ENCODE peak calls at places on chromosome 20, in five cellular contexts. U is uterus; P is ovary; H is CD8-positive, alpha-beta T cell; J is A549. M is an unnamed sample.

GRCh38 chr20:48921883-48922867 is 664 bp downstream of the ARFGEF2 start:
- DNase-seq in U (no peak), P (no peak), H (no peak), J (peak), M (peak)

GRCh38 chr20:48686238-48687096 is 141.3 kb downstream of the PREX1 start:
- DNase-seq in U (peak), P (no peak), H (no peak), J (no peak), M (no peak)

GRCh38 chr20:15185913-15186312 is 848.5 kb upstream of the FLRT3 start:
- DNase-seq in U (no peak), P (no peak), H (no peak), J (no peak), M (no peak)

GRCh38 chr20:46375771-46376170 is 30.6 kb downstream of the ELMO2 start:
- DNase-seq in U (no peak), P (no peak), H (no peak), J (no peak), M (no peak)

GRCh38 chr20:57399587-57400261 is 8.5 kb downstream of the RBM38 start:
- DNase-seq in U (no peak), P (no peak), H (no peak), J (no peak), M (no peak)

GRCh38 chr20:17557675-17558006 is 12.2 kb upstream of the DSTN start:
- DNase-seq in U (peak), P (no peak), H (no peak), J (peak), M (peak)

GRCh38 chr20:48785801-48786200 is 42.0 kb downstream of the PREX1 start:
- DNase-seq in U (no peak), P (no peak), H (no peak), J (no peak), M (no peak)

GRCh38 chr20:10217517-10218410 is 866 bp upstream of the SNAP25 start:
- DNase-seq in U (peak), P (peak), H (no peak), J (peak), M (peak)

GRCh38 chr20:21643417-21643816 is 62.0 kb upstream of the PAX1 start:
- DNase-seq in U (no peak), P (no peak), H (no peak), J (no peak), M (no peak)

GRCh38 chr20:63342561-63343459 is 18.3 kb downstream of the CHRNA4 start:
- DNase-seq in U (no peak), P (no peak), H (no peak), J (no peak), M (no peak)

GRCh38 chr20:39010496-39010895 is 48.4 kb downstream of the DHX35 start:
- DNase-seq in U (no peak), P (no peak), H (no peak), J (no peak), M (no peak)

GRCh38 chr20:53763707-53764415 is 170.2 kb upstream of the ZNF217 start:
- DNase-seq in U (no peak), P (no peak), H (no peak), J (peak), M (no peak)

GRCh38 chr20:10288954-10289646 is 70.5 kb downstream of the SNAP25 start:
- DNase-seq in U (no peak), P (no peak), H (no peak), J (peak), M (no peak)

GRCh38 chr20:653110-653589 is at the start of gene SRXN1:
- DNase-seq in U (peak), P (peak), H (peak), J (peak), M (peak)

GRCh38 chr20:38833154-38833856 is 27.8 kb downstream of the PPP1R16B start:
- DNase-seq in U (no peak), P (no peak), H (no peak), J (no peak), M (no peak)

GRCh38 chr20:17885544-17885943 is 83.0 kb downstream of the SNX5 start:
- DNase-seq in U (no peak), P (no peak), H (no peak), J (no peak), M (no peak)

GRCh38 chr20:63384336-63384735 is 23.2 kb upstream of the CHRNA4 start:
- DNase-seq in U (no peak), P (no peak), H (no peak), J (no peak), M (no peak)

GRCh38 chr20:61521680-61522420 is 269.8 kb downstream of the CDH4 start:
- DNase-seq in U (no peak), P (no peak), H (no peak), J (no peak), M (no peak)

GRCh38 chr20:22716824-22717351 is 132.5 kb upstream of the FOXA2 start:
- DNase-seq in U (no peak), P (no peak), H (no peak), J (peak), M (no peak)

GRCh38 chr20:53569606-53570307 is 23.9 kb downstream of the ZNF217 start:
- DNase-seq in U (no peak), P (no peak), H (no peak), J (no peak), M (no peak)

GRCh38 chr20:54151073-54151436 is 22.7 kb downstream of the CYP24A1 start:
- DNase-seq in U (no peak), P (no peak), H (no peak), J (peak), M (no peak)

GRCh38 chr20:46174469-46175126 is 56.5 kb downstream of the CD40 start:
- DNase-seq in U (peak), P (peak), H (peak), J (peak), M (peak)

GRCh38 chr20:53444386-53444785 is 149.3 kb downstream of the ZNF217 start:
- DNase-seq in U (no peak), P (peak), H (no peak), J (no peak), M (no peak)

GRCh38 chr20:6744805-6745204 is 22.7 kb upstream of the BMP2 start:
- DNase-seq in U (no peak), P (no peak), H (no peak), J (no peak), M (no peak)

GRCh38 chr20:19974621-19975435 is 42.3 kb upstream of the NAA20 start:
- DNase-seq in U (peak), P (peak), H (no peak), J (peak), M (peak)

GRCh38 chr20:19880256-19881079 is 122.4 kb downstream of the RIN2 start:
- DNase-seq in U (no peak), P (no peak), H (no peak), J (peak), M (peak)

GRCh38 chr20:54633903-54634302 is 158.5 kb downstream of the DOK5 start:
- DNase-seq in U (no peak), P (no peak), H (no peak), J (no peak), M (no peak)

GRCh38 chr20:60268502-60268901 is 310.3 kb downstream of the CDH26 start:
- DNase-seq in U (no peak), P (no peak), H (no peak), J (peak), M (peak)

GRCh38 chr20:63522981-63523611 is 2.5 kb downstream of the PPDPF start:
- DNase-seq in U (peak), P (peak), H (no peak), J (no peak), M (no peak)

GRCh38 chr20:63082939-63083735 is 76.4 kb upstream of the BHLHE23 start:
- DNase-seq in U (no peak), P (no peak), H (no peak), J (no peak), M (no peak)

GRCh38 chr20:38726849-38727601 is 2.7 kb downstream of the SLC32A1 start:
- DNase-seq in U (no peak), P (no peak), H (no peak), J (no peak), M (no peak)

GRCh38 chr20:19817017-19817416 is 59.0 kb downstream of the RIN2 start:
- DNase-seq in U (peak), P (no peak), H (no peak), J (peak), M (peak)

GRCh38 chr20:46631874-46632446 is 19.3 kb downstream of the SLC13A3 start:
- DNase-seq in U (no peak), P (no peak), H (no peak), J (no peak), M (no peak)

DNA sequence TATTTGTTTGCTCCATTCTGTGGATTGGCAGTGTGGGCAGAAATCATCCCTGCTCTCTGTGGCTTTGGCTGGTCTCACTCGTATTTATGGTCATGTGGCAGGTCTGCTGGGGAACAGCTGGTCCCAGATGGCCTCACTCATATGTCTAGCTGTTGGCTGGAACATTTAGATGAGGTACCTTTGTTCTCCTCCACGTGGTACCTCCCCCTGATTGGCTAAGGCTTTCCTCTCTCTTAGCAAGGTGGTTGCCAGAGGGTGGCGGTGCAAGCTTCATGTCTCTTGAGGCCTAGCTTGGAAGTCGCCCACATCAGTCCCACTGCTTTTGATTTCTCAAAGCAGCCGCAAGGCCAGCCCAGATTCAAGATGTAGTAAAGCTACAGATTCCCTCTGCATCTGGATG is 348.5 kb upstream of the BTBD3 start:
- DNase-seq in U (no peak), P (no peak), H (no peak), J (peak), M (no peak)
- TF ChIP-seq CTCF in U (no peak), P (no peak), H (no peak), J (no peak), M (no peak)

GRCh38 chr20:32333988-32334885 is 23.9 kb upstream of the ASXL1 start:
- DNase-seq in U (peak), P (no peak), H (peak), J (no peak), M (no peak)
- H3K27ac ChIP-seq in U (no peak), P (no peak), H (no peak), J (no peak), M (no peak)

GRCh38 chr20:33235696-33236095 is at the start of gene BPIFA1:
- DNase-seq in U (no peak), P (no peak), H (no peak), J (no peak), M (no peak)

GRCh38 chr20:33232486-33233072 is 3.2 kb upstream of the BPIFA1 start:
- DNase-seq in U (no peak), P (no peak), H (no peak), J (no peak), M (no peak)

GRCh38 chr20:33231237-33231636 is 4.6 kb upstream of the BPIFA1 start:
- DNase-seq in U (no peak), P (no peak), H (no peak), J (no peak), M (no peak)

GRCh38 chr20:33234050-33234449 is 1.7 kb upstream of the BPIFA1 start:
- DNase-seq in U (no peak), P (no peak), H (no peak), J (no peak), M (no peak)

DNA sequence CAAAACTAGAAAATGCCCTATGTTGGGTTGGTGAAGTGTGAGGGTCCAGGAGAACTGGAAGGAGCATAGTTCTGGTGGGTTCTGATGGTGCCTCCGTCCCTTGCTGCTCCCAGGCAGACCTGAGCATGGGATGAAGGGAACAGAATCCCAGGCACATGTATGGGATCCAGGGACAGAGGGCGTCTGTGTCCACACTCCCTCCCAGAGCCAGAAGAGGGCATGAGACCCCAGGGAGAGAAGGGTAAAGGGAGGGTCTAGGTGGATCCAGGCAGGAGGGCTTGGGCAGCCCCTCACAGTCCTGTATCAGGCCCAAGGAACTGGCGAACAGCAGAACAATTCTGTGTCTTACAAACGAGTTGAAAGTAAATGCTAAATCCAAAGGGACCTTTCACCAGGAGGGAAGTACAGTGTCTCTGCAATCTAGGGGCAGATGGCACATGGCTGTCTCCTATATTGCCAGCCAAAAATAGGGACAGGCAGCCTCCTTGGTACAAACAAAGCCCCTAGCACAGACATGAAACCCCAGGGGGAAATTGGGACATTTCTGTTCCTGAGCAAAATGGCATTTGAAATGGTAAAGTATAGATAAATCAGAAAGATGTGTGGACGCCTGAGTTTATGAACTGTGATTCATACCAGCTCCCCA is 2.5 kb upstream of the BPIFA1 start:
- DNase-seq in U (no peak), P (no peak), H (no peak), J (no peak), M (no peak)
- TF ChIP-seq CTCF in U (no peak), P (no peak), H (no peak), J (no peak), M (no peak)

DNA sequence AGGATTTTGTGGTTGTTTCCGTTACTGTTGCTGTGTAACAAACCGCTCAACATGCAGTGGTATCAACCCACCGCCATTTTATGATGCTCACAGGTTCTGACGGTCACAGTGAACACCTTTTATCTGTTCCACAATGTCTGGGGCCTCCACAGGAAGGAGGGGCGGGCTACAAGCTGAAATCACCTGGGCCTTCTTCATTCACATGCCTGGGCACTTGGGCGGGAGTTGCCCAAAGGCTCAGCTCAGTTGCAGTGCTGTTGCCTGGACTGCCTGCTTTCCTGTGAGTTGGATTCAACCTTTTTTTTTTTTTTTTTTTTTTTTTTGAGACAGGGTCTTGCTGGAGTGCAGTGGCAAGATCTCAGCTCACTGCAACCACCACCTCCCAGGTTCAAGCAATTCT is 16.7 kb upstream of the AVP start:
- DNase-seq in U (no peak), P (no peak), H (no peak), J (no peak), M (no peak)
- H3K27ac ChIP-seq in U (no peak), P (no peak), H (no peak), J (no peak), M (no peak)

DNA sequence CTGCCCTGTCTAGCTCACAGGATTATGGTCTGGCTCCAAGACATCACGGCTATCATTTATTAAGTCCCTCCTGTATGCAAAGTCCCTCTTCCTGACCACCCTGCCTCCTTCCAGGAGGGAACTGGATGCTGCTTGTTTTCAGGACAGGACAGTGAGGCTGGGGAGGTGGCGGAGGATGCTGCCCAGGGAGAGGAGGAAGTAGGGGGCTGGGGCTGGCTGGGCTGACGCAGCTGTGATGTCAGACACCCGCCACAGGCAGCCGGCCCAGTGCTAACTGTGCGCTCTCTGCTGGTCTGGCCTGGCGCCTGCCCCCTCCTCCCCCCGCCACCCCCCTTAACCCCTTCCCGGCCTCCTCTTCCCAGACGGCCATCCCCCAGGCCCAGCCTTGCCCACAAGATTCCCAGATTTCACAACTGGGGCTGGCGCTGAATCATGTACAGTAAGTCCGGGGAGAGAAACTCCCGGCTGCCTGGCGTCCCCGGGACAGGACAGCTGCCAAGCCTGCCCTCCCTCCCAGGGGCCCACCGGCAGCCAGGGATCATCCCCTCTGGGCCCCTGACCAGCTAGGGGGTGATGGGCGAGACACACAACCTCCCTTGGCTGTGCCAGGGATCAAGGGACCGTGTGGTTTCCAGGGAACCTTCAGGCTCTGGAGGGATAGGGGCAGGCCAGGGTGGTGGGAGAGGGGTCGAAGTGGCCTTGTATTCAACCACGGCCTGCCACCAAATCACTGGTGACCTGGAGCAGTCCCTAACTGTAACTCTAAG is 118.1 kb downstream of the CEBPB start:
- DNase-seq in U (peak), P (peak), H (no peak), J (peak), M (peak)
- TF ChIP-seq CTCF in U (no peak), P (no peak), H (no peak), J (no peak), M (no peak)

GRCh38 chr20:1822564-1823420 is 72.4 kb upstream of the SIRPA start:
- DNase-seq in U (no peak), P (no peak), H (no peak), J (no peak), M (no peak)
- H3K27ac ChIP-seq in U (no peak), P (no peak), H (no peak), J (no peak), M (no peak)

GRCh38 chr20:40251284-40251932 is 437.6 kb downstream of the MAFB start:
- DNase-seq in U (no peak), P (no peak), H (no peak), J (peak), M (peak)
- TF ChIP-seq CTCF in U (no peak), P (no peak), H (no peak), J (no peak), M (peak)

DNA sequence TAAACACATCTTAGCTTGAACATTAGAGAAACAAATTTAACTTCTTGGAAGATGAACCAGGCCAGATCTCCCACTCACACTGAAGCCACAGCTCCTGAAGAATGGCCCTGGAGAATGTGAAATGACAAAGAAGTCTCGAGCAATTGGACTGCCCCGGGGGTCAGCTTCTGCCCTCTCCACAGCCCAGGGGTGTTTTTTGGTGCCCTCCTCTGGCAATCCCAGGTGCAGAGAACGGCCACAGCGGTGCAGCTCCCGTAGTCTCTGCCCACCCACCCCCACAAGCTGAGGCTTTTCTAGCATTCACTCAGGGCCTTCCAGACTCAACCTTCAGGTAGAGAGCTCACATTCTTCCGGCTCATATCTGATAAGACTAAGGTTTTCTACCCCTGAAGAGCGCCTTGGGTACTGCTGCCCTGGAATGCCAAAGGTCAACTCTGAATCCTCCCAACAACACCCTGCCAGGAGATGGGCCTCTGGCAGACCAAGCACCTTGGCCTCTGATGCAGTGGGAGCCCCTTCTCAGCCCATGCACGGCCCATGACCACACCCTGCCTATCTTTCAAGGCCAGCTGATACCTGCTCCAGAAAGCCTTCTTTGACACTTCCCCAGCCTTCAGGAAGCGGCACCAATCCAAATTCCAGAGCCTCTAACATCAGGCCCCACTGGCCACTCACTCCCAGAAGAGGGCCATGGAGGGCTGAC is 208.3 kb downstream of the SYNDIG1 start:
- DNase-seq in U (no peak), P (no peak), H (no peak), J (no peak), M (no peak)
- H3K27ac ChIP-seq in U (no peak), P (no peak), H (no peak), J (peak), M (no peak)

GRCh38 chr20:36833275-36834020 is 42.5 kb upstream of the TLDC2 start:
- DNase-seq in U (peak), P (peak), H (no peak), J (no peak), M (no peak)

GRCh38 chr20:36827541-36828279 is 48.2 kb upstream of the TLDC2 start:
- DNase-seq in U (no peak), P (no peak), H (no peak), J (no peak), M (no peak)

GRCh38 chr20:36832791-36833190 is 43.1 kb upstream of the TLDC2 start:
- DNase-seq in U (no peak), P (no peak), H (no peak), J (no peak), M (no peak)

GRCh38 chr20:36835025-36835424 is 40.9 kb upstream of the TLDC2 start:
- DNase-seq in U (no peak), P (no peak), H (no peak), J (no peak), M (no peak)

GRCh38 chr20:36830791-36831691 is 44.9 kb upstream of the TLDC2 start:
- DNase-seq in U (peak), P (peak), H (no peak), J (no peak), M (no peak)
- TF ChIP-seq CTCF in U (no peak), P (no peak), H (no peak), J (no peak), M (no peak)